ENCODE peak calls at places on chromosome 19, in five cellular contexts. One of them, this sample, is unnamed.

GRCh38 chr19:16419671-16420394 is 51.9 kb downstream of the EPS15L1 start:
- DNase-seq in Peyer's patch: no peak
- DNase-seq in Panc1: no peak
- DNase-seq in effector memory CD8-positive, alpha-beta T cell: no peak
- DNase-seq in heart left ventricle: no peak
- DNase-seq in this sample: no peak

GRCh38 chr19:34295103-34295502 is 40.7 kb downstream of the GARRE1 start:
- DNase-seq in effector memory CD8-positive, alpha-beta T cell: no peak
- DNase-seq in heart left ventricle: no peak
- DNase-seq in Peyer's patch: no peak
- DNase-seq in Panc1: no peak
- DNase-seq in this sample: no peak

GRCh38 chr19:51194527-51195315 is 30.2 kb upstream of the CD33 start:
- DNase-seq in heart left ventricle: no peak
- DNase-seq in effector memory CD8-positive, alpha-beta T cell: peak
- DNase-seq in Peyer's patch: no peak
- DNase-seq in Panc1: no peak
- DNase-seq in this sample: peak

GRCh38 chr19:2869618-2870017 is 2.5 kb downstream of the ZNF556 start:
- DNase-seq in heart left ventricle: no peak
- DNase-seq in Peyer's patch: no peak
- DNase-seq in Panc1: no peak
- DNase-seq in effector memory CD8-positive, alpha-beta T cell: no peak
- DNase-seq in this sample: no peak

GRCh38 chr19:15432018-15432494 is 13.3 kb upstream of the AKAP8L start:
- DNase-seq in Peyer's patch: no peak
- DNase-seq in Panc1: no peak
- DNase-seq in effector memory CD8-positive, alpha-beta T cell: no peak
- DNase-seq in heart left ventricle: peak
- DNase-seq in this sample: no peak

GRCh38 chr19:16429066-16429758 is 42.6 kb downstream of the EPS15L1 start:
- DNase-seq in Peyer's patch: no peak
- DNase-seq in Panc1: no peak
- DNase-seq in heart left ventricle: peak
- DNase-seq in effector memory CD8-positive, alpha-beta T cell: no peak
- DNase-seq in this sample: peak

GRCh38 chr19:40139533-40140287 is 49.0 kb upstream of the ZNF780A start:
- DNase-seq in heart left ventricle: no peak
- DNase-seq in effector memory CD8-positive, alpha-beta T cell: peak
- DNase-seq in Peyer's patch: no peak
- DNase-seq in Panc1: peak
- DNase-seq in this sample: no peak

GRCh38 chr19:39645800-39646411 is 9.8 kb upstream of the LGALS16 start:
- DNase-seq in Peyer's patch: no peak
- DNase-seq in effector memory CD8-positive, alpha-beta T cell: no peak
- DNase-seq in Panc1: no peak
- DNase-seq in heart left ventricle: no peak
- DNase-seq in this sample: no peak

GRCh38 chr19:10228925-10229324 is 2.2 kb downstream of the S1PR2 start:
- DNase-seq in effector memory CD8-positive, alpha-beta T cell: peak
- DNase-seq in heart left ventricle: no peak
- DNase-seq in Peyer's patch: peak
- DNase-seq in Panc1: no peak
- DNase-seq in this sample: no peak

GRCh38 chr19:22052644-22053013 is 345 bp downstream of the ZNF257 start:
- DNase-seq in Peyer's patch: peak
- DNase-seq in heart left ventricle: peak
- DNase-seq in effector memory CD8-positive, alpha-beta T cell: no peak
- DNase-seq in Panc1: no peak
- DNase-seq in this sample: no peak

GRCh38 chr19:34655651-34656050 is 21.3 kb downstream of the SCGB2B2 start:
- DNase-seq in Panc1: no peak
- DNase-seq in heart left ventricle: no peak
- DNase-seq in Peyer's patch: no peak
- DNase-seq in effector memory CD8-positive, alpha-beta T cell: no peak
- DNase-seq in this sample: no peak

GRCh38 chr19:33374406-33374703 is 846 bp downstream of the CEBPG start:
- DNase-seq in Panc1: no peak
- DNase-seq in heart left ventricle: no peak
- DNase-seq in effector memory CD8-positive, alpha-beta T cell: no peak
- DNase-seq in Peyer's patch: peak
- DNase-seq in this sample: no peak

GRCh38 chr19:8129061-8129460 is 20.3 kb downstream of the FBN3 start:
- DNase-seq in heart left ventricle: no peak
- DNase-seq in effector memory CD8-positive, alpha-beta T cell: no peak
- DNase-seq in Peyer's patch: no peak
- DNase-seq in Panc1: no peak
- DNase-seq in this sample: no peak

GRCh38 chr19:17092696-17093095 is 17.1 kb downstream of the MYO9B start:
- DNase-seq in Peyer's patch: no peak
- DNase-seq in effector memory CD8-positive, alpha-beta T cell: no peak
- DNase-seq in heart left ventricle: no peak
- DNase-seq in Panc1: no peak
- DNase-seq in this sample: no peak

GRCh38 chr19:40805258-40805868 is 6.4 kb downstream of the EGLN2 start:
- DNase-seq in effector memory CD8-positive, alpha-beta T cell: no peak
- DNase-seq in Peyer's patch: no peak
- DNase-seq in heart left ventricle: no peak
- DNase-seq in Panc1: no peak
- DNase-seq in this sample: no peak

GRCh38 chr19:46745521-46746280 is at the start of gene FKRP:
- DNase-seq in heart left ventricle: no peak
- DNase-seq in Peyer's patch: no peak
- DNase-seq in effector memory CD8-positive, alpha-beta T cell: no peak
- DNase-seq in Panc1: no peak
- DNase-seq in this sample: no peak

GRCh38 chr19:12838893-12839656 is 760 bp downstream of the MAST1 start:
- DNase-seq in effector memory CD8-positive, alpha-beta T cell: no peak
- DNase-seq in heart left ventricle: no peak
- DNase-seq in Panc1: no peak
- DNase-seq in Peyer's patch: no peak
- DNase-seq in this sample: no peak

GRCh38 chr19:648904-649733 is 9.4 kb downstream of the FGF22 start:
- DNase-seq in Panc1: no peak
- DNase-seq in Peyer's patch: no peak
- DNase-seq in heart left ventricle: peak
- DNase-seq in effector memory CD8-positive, alpha-beta T cell: no peak
- DNase-seq in this sample: no peak

GRCh38 chr19:34482380-34483250 is 1.1 kb downstream of the WTIP start:
- DNase-seq in heart left ventricle: no peak
- DNase-seq in Panc1: no peak
- DNase-seq in Peyer's patch: peak
- DNase-seq in effector memory CD8-positive, alpha-beta T cell: no peak
- DNase-seq in this sample: no peak

GRCh38 chr19:5627395-5627904 is 4.6 kb downstream of the SAFB start:
- DNase-seq in heart left ventricle: peak
- DNase-seq in effector memory CD8-positive, alpha-beta T cell: no peak
- DNase-seq in Panc1: no peak
- DNase-seq in Peyer's patch: peak
- DNase-seq in this sample: no peak

GRCh38 chr19:23222998-23223652 is 27.1 kb downstream of the ZNF724 start:
- DNase-seq in Panc1: no peak
- DNase-seq in Peyer's patch: no peak
- DNase-seq in effector memory CD8-positive, alpha-beta T cell: no peak
- DNase-seq in heart left ventricle: no peak
- DNase-seq in this sample: no peak

GRCh38 chr19:55549500-55550320 is 4.4 kb upstream of the SBK3 start:
- DNase-seq in Panc1: peak
- DNase-seq in Peyer's patch: no peak
- DNase-seq in effector memory CD8-positive, alpha-beta T cell: no peak
- DNase-seq in heart left ventricle: peak
- DNase-seq in this sample: no peak

GRCh38 chr19:54464624-54465266 is 1.2 kb upstream of the LENG9 start:
- DNase-seq in Peyer's patch: peak
- DNase-seq in heart left ventricle: peak
- DNase-seq in Panc1: no peak
- DNase-seq in effector memory CD8-positive, alpha-beta T cell: peak
- DNase-seq in this sample: no peak

GRCh38 chr19:44447864-44448674 is at the start of gene ZNF229:
- DNase-seq in Panc1: peak
- DNase-seq in effector memory CD8-positive, alpha-beta T cell: peak
- DNase-seq in heart left ventricle: peak
- DNase-seq in Peyer's patch: peak
- DNase-seq in this sample: peak

GRCh38 chr19:48135411-48135810 is 24.8 kb upstream of the PLA2G4C start:
- DNase-seq in Panc1: no peak
- DNase-seq in effector memory CD8-positive, alpha-beta T cell: no peak
- DNase-seq in heart left ventricle: no peak
- DNase-seq in Peyer's patch: no peak
- DNase-seq in this sample: no peak

GRCh38 chr19:39557791-39558622 is 18.0 kb upstream of the EID2 start:
- DNase-seq in Peyer's patch: no peak
- DNase-seq in Panc1: peak
- DNase-seq in effector memory CD8-positive, alpha-beta T cell: no peak
- DNase-seq in heart left ventricle: no peak
- DNase-seq in this sample: no peak

GRCh38 chr19:30498707-30499106 is 126.5 kb downstream of the ZNF536 start:
- DNase-seq in Peyer's patch: peak
- DNase-seq in heart left ventricle: no peak
- DNase-seq in Panc1: no peak
- DNase-seq in effector memory CD8-positive, alpha-beta T cell: no peak
- DNase-seq in this sample: no peak

GRCh38 chr19:12784394-12784870 is 6.9 kb upstream of the JUNB start:
- DNase-seq in Panc1: no peak
- DNase-seq in Peyer's patch: no peak
- DNase-seq in effector memory CD8-positive, alpha-beta T cell: no peak
- DNase-seq in heart left ventricle: no peak
- DNase-seq in this sample: no peak

GRCh38 chr19:16702123-16702522 is 17.5 kb upstream of the NWD1 start:
- DNase-seq in Panc1: no peak
- DNase-seq in Peyer's patch: no peak
- DNase-seq in heart left ventricle: no peak
- DNase-seq in effector memory CD8-positive, alpha-beta T cell: no peak
- DNase-seq in this sample: peak

GRCh38 chr19:42411581-42412178 is 15.5 kb downstream of the LIPE start:
- DNase-seq in Panc1: no peak
- DNase-seq in Peyer's patch: no peak
- DNase-seq in heart left ventricle: peak
- DNase-seq in effector memory CD8-positive, alpha-beta T cell: no peak
- DNase-seq in this sample: no peak